ENCODE peak calls at places on chromosomes 7 and 10, in eight cellular contexts. One of them, this sample, is unnamed.

GRCh38 chr10:117312430-117312829 is 62.8 kb downstream of the PDZD8 start:
- DNase-seq in HEK293T: no peak
- DNase-seq in mucosa of gallbladder: no peak
- DNase-seq in NCI-H460: no peak
- DNase-seq in AG09309: no peak
- DNase-seq in NCI-H1092: no peak
- DNase-seq in 8988T: no peak
- DNase-seq in activated CD4-positive, alpha-beta T cell treated with anti-CD3 and anti-CD28 coated beads for 36 hours: no peak
- DNase-seq in this sample: no peak

GRCh38 chr7:2999078-2999500 is 44.6 kb downstream of the CARD11 start:
- DNase-seq in HEK293T: no peak
- DNase-seq in mucosa of gallbladder: peak
- DNase-seq in NCI-H460: no peak
- DNase-seq in AG09309: no peak
- DNase-seq in NCI-H1092: no peak
- DNase-seq in 8988T: no peak
- DNase-seq in activated CD4-positive, alpha-beta T cell treated with anti-CD3 and anti-CD28 coated beads for 36 hours: no peak
- DNase-seq in this sample: no peak

GRCh38 chr10:103921750-103922195 is 3.8 kb upstream of the STN1 start:
- DNase-seq in HEK293T: no peak
- DNase-seq in mucosa of gallbladder: no peak
- DNase-seq in NCI-H460: no peak
- DNase-seq in AG09309: no peak
- DNase-seq in NCI-H1092: no peak
- DNase-seq in 8988T: no peak
- DNase-seq in activated CD4-positive, alpha-beta T cell treated with anti-CD3 and anti-CD28 coated beads for 36 hours: peak
- DNase-seq in this sample: peak

GRCh38 chr10:123640016-123640535 is 26.1 kb upstream of the GPR26 start:
- DNase-seq in HEK293T: no peak
- DNase-seq in mucosa of gallbladder: no peak
- DNase-seq in NCI-H460: no peak
- DNase-seq in AG09309: no peak
- DNase-seq in NCI-H1092: no peak
- DNase-seq in 8988T: no peak
- DNase-seq in activated CD4-positive, alpha-beta T cell treated with anti-CD3 and anti-CD28 coated beads for 36 hours: no peak
- DNase-seq in this sample: no peak

GRCh38 chr7:108406474-108406873 is 49.8 kb downstream of the NRCAM start:
- DNase-seq in HEK293T: no peak
- DNase-seq in mucosa of gallbladder: no peak
- DNase-seq in NCI-H460: no peak
- DNase-seq in AG09309: no peak
- DNase-seq in NCI-H1092: no peak
- DNase-seq in 8988T: no peak
- DNase-seq in activated CD4-positive, alpha-beta T cell treated with anti-CD3 and anti-CD28 coated beads for 36 hours: no peak
- DNase-seq in this sample: no peak

GRCh38 chr10:94212876-94213595 is 149.7 kb downstream of the NOC3L start:
- DNase-seq in HEK293T: no peak
- DNase-seq in mucosa of gallbladder: no peak
- DNase-seq in NCI-H460: no peak
- DNase-seq in AG09309: no peak
- DNase-seq in NCI-H1092: no peak
- DNase-seq in 8988T: no peak
- DNase-seq in activated CD4-positive, alpha-beta T cell treated with anti-CD3 and anti-CD28 coated beads for 36 hours: no peak
- DNase-seq in this sample: no peak

GRCh38 chr7:155428171-155428834 is 29.6 kb upstream of the EN2 start:
- DNase-seq in HEK293T: no peak
- DNase-seq in mucosa of gallbladder: no peak
- DNase-seq in NCI-H460: no peak
- DNase-seq in AG09309: no peak
- DNase-seq in NCI-H1092: no peak
- DNase-seq in 8988T: no peak
- DNase-seq in activated CD4-positive, alpha-beta T cell treated with anti-CD3 and anti-CD28 coated beads for 36 hours: no peak
- DNase-seq in this sample: no peak

GRCh38 chr7:130891254-130892094 is 157.5 kb upstream of the KLF14 start:
- DNase-seq in HEK293T: no peak
- DNase-seq in mucosa of gallbladder: no peak
- DNase-seq in NCI-H460: no peak
- DNase-seq in AG09309: peak
- DNase-seq in NCI-H1092: no peak
- DNase-seq in 8988T: no peak
- DNase-seq in activated CD4-positive, alpha-beta T cell treated with anti-CD3 and anti-CD28 coated beads for 36 hours: peak
- DNase-seq in this sample: no peak

GRCh38 chr10:26571655-26572054 is 125.8 kb upstream of the PDSS1 start:
- DNase-seq in HEK293T: no peak
- DNase-seq in mucosa of gallbladder: no peak
- DNase-seq in NCI-H460: no peak
- DNase-seq in AG09309: no peak
- DNase-seq in NCI-H1092: no peak
- DNase-seq in 8988T: no peak
- DNase-seq in activated CD4-positive, alpha-beta T cell treated with anti-CD3 and anti-CD28 coated beads for 36 hours: no peak
- DNase-seq in this sample: no peak

GRCh38 chr10:17643339-17643754 is 604 bp upstream of the STAM start:
- DNase-seq in HEK293T: peak
- DNase-seq in mucosa of gallbladder: peak
- DNase-seq in NCI-H460: peak
- DNase-seq in AG09309: peak
- DNase-seq in NCI-H1092: peak
- DNase-seq in 8988T: peak
- DNase-seq in activated CD4-positive, alpha-beta T cell treated with anti-CD3 and anti-CD28 coated beads for 36 hours: peak
- DNase-seq in this sample: peak

This sample was measured in HuH-7.